ENCODE peak calls at places on chromosomes 11 and 22, in four cellular contexts. R, E, L and W are unnamed samples.

GRCh38 chr11:104705475-104706195 is 192.6 kb downstream of the CASP12 start:
- DNase-seq in E (no peak), L (peak), R (no peak), W (no peak)

GRCh38 chr11:111978028-111978771 is 41.1 kb downstream of the DIXDC1 start:
- DNase-seq in R (peak), L (no peak), E (no peak), W (peak)

GRCh38 chr11:60455531-60456042 is at the start of gene MS4A1:
- DNase-seq in R (no peak), E (no peak), L (peak), W (no peak)

GRCh38 chr11:133519560-133519959 is 12.7 kb downstream of the OPCML start:
- DNase-seq in L (no peak), E (no peak), R (no peak), W (no peak)

GRCh38 chr22:33917744-33918406 is 2.4 kb downstream of the LARGE1 start:
- DNase-seq in E (peak), R (peak), L (peak), W (peak)

GRCh38 chr22:36569999-36570398 is 41.0 kb upstream of the EIF3D start:
- DNase-seq in L (no peak), E (peak), R (peak), W (peak)

GRCh38 chr11:65780770-65781151 is at the start of gene AP5B1:
- DNase-seq in E (peak), L (no peak), R (peak), W (peak)

GRCh38 chr22:48806227-48806781 is 1021.4 kb downstream of the BRD1 start:
- DNase-seq in E (no peak), R (no peak), L (no peak), W (no peak)

GRCh38 chr11:103892603-103893002 is 143.8 kb upstream of the DDI1 start:
- DNase-seq in L (no peak), E (no peak), R (no peak), W (no peak)

GRCh38 chr11:100957499-100957898 is 172.1 kb downstream of the PGR start:
- DNase-seq in R (no peak), L (no peak), E (no peak), W (no peak)

GRCh38 chr11:59953463-59954218 is 10.2 kb upstream of the OOSP4A start:
- DNase-seq in E (no peak), L (no peak), R (no peak), W (no peak)

GRCh38 chr11:57426754-57427691 is at the start of gene SLC43A3:
- DNase-seq in R (peak), L (peak), E (peak), W (no peak)

GRCh38 chr11:67276821-67277230 is 10.6 kb downstream of the GRK2 start:
- DNase-seq in E (no peak), R (peak), L (no peak), W (no peak)

GRCh38 chr11:88208742-88209141 is 33.5 kb upstream of the RAB38 start:
- DNase-seq in R (no peak), L (no peak), E (no peak), W (no peak)

GRCh38 chr11:126573325-126574076 is 218.0 kb downstream of the ST3GAL4 start:
- DNase-seq in L (no peak), E (no peak), R (peak), W (peak)

GRCh38 chr11:17779861-17780594 is 45.4 kb downstream of the KCNC1 start:
- DNase-seq in E (no peak), R (no peak), L (no peak), W (no peak)

GRCh38 chr22:17807571-17808410 is 33.5 kb upstream of the BID start:
- DNase-seq in L (no peak), R (no peak), E (no peak), W (no peak)

GRCh38 chr11:119222308-119222707 is 16.2 kb downstream of the CBL start:
- DNase-seq in E (no peak), R (no peak), L (no peak), W (no peak)

GRCh38 chr11:14645247-14645912 is 1.8 kb downstream of the PDE3B start:
- DNase-seq in R (no peak), E (peak), L (no peak), W (no peak)
- TF ChIP-seq SP1 in R (no peak), E (no peak), L (no peak), W (no peak)

GRCh38 chr11:68335693-68336092 is 23.3 kb downstream of the LRP5 start:
- DNase-seq in R (no peak), E (no peak), L (no peak), W (no peak)
- TF ChIP-seq SP1 in R (no peak), E (no peak), L (no peak), W (no peak)

GRCh38 chr22:19062909-19063308 is 59.3 kb downstream of the DGCR2 start:
- DNase-seq in L (no peak), E (no peak), R (no peak), W (no peak)

GRCh38 chr22:19059481-19060278 is 62.5 kb downstream of the DGCR2 start:
- DNase-seq in L (no peak), R (no peak), E (no peak), W (no peak)

GRCh38 chr22:19060356-19061009 is 61.7 kb downstream of the DGCR2 start:
- DNase-seq in E (no peak), R (no peak), L (no peak), W (no peak)

GRCh38 chr22:19062139-19062789 is 59.9 kb downstream of the DGCR2 start:
- DNase-seq in R (no peak), L (no peak), E (no peak), W (no peak)

DNA sequence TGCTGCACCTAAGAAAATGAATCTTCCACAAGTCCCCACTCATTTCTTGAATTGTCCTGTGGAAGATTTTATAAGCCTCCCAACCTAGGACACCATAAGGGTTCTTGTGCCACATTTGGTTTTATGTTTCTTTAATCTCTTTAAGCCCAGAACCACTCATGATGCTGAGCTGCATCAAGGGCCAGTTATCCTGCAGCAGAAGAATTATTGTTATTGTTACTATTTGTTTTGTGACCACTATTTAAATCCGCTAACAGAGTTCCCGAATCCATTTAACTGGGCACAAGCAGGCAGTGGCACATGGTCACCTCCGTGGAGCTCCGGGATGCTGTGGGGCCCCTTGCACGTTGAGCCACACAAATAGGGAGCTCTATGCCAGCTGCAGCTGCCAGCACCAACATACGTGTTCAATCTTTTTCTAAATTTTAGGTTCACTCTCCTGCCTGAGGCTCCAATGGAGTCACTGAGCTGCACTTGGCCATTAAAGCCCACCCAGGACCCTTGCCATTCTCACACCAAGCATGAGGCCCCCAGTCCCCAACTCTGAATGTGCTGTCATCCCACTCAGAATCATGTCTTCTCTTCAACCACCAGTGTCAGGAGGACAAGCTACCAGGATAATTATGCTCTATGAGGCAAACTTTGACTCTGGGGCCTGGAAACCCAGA is 60.6 kb downstream of the DGCR2 start:
- DNase-seq in R (no peak), E (no peak), L (no peak), W (no peak)
- TF ChIP-seq SP1 in R (no peak), E (no peak), L (no peak), W (no peak)

DNA sequence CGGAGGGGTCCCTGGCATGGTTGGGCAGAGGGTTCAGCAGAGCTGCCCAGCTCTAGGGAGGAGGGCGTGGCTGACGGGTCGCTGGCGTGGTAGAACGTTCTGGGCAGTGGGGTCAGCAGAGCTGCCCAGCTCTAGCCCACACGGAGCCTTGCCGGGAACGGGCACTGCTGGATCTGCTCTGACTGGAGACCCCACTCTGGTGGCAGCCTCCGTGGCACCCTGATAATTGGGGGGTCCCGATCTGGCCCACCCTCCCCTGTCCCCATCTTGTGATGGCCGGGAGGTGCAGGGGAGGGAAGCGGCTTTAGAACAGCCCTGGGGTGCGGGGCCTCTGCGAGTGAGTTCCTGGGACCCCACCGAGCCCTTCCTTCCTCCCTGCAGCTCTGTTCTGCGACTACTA is 21.9 kb downstream of the MUC5AC start:
- DNase-seq in E (no peak), L (no peak), R (no peak), W (no peak)
- TF ChIP-seq SP1 in E (no peak), L (no peak), R (no peak), W (no peak)